ENCODE peak calls at places on chromosomes 4 and X, in ten cellular contexts. J is right atrium auricular region, H is aorta, G is GM23248, R is GM23338, U is ovary, A is SK-N-SH, X is sigmoid colon, W is heart right ventricle, V is neural progenitor cell. Q is an unnamed sample. For H3K27me3, the result is how much of the 10 kb centered on the place peaks cover.

GRCh38 chr4:136562842-136563241 is 969.5 kb downstream of the PCDH18 start:
- DNase-seq in J (no peak), H (no peak), G (peak), R (peak), U (no peak), A (no peak), X (no peak), W (no peak), V (no peak), Q (no peak)

GRCh38 chrX:11557120-11557519 is 108.6 kb downstream of the ARHGAP6 start:
- DNase-seq in J (no peak), H (no peak), G (peak), R (no peak), U (no peak), A (no peak), X (no peak), W (no peak), V (no peak), Q (no peak)

GRCh38 chr4:89123418-89123817 is 12.1 kb downstream of the TIGD2 start:
- DNase-seq in J (no peak), H (no peak), G (no peak), R (peak), U (no peak), A (no peak), X (no peak), W (no peak), V (no peak), Q (no peak)

GRCh38 chr4:48467891-48468290 is 15.3 kb upstream of the SLC10A4 start:
- DNase-seq in J (no peak), H (no peak), G (no peak), R (no peak), U (no peak), A (no peak), X (no peak), W (no peak), V (no peak), Q (no peak)

GRCh38 chrX:30618160-30618765 is 35.0 kb upstream of the GK start:
- DNase-seq in J (no peak), H (no peak), G (peak), R (peak), U (no peak), A (no peak), X (no peak), W (no peak), V (no peak), Q (peak)

GRCh38 chr4:60790608-60791007 is 409.5 kb upstream of the ADGRL3 start:
- DNase-seq in J (no peak), H (no peak), G (no peak), R (peak), U (no peak), A (no peak), X (no peak), W (no peak), V (no peak), Q (no peak)

GRCh38 chr4:173237152-173237551 is 68.5 kb downstream of the GALNT7 start:
- DNase-seq in J (no peak), H (no peak), G (no peak), R (no peak), U (no peak), A (peak), X (no peak), W (no peak), V (no peak), Q (no peak)

GRCh38 chrX:17082831-17083230 is 136.4 kb downstream of the REPS2 start:
- DNase-seq in J (no peak), H (no peak), G (peak), R (peak), U (no peak), A (peak), X (no peak), W (no peak), V (peak), Q (no peak)

GRCh38 chr4:133095591-133095990 is 53.5 kb upstream of the PCDH10 start:
- DNase-seq in J (no peak), H (no peak), G (no peak), R (no peak), U (no peak), A (no peak), X (no peak), W (no peak), V (no peak), Q (no peak)

GRCh38 chrX:111083101-111083500 is 12.9 kb upstream of the PAK3 start:
- DNase-seq in J (no peak), H (no peak), G (no peak), R (no peak), U (no peak), A (no peak), X (no peak), W (no peak), V (no peak), Q (no peak)

GRCh38 chr4:100494166-100494565 is 23.7 kb downstream of the EMCN start:
- DNase-seq in J (no peak), H (no peak), G (peak), R (no peak), U (no peak), A (no peak), X (no peak), W (no peak), V (no peak), Q (no peak)

GRCh38 chr4:54098375-54098774 is 1.6 kb upstream of the GSX2 start:
- DNase-seq in J (no peak), H (no peak), G (no peak), R (peak), U (no peak), A (no peak), X (no peak), W (no peak), V (peak), Q (no peak)

GRCh38 chrX:23434356-23434884 is 99.8 kb downstream of the PTCHD1 start:
- DNase-seq in J (peak), H (peak), G (peak), R (no peak), U (peak), A (no peak), X (peak), W (peak), V (peak), Q (no peak)

GRCh38 chr4:53576676-53577372 is 14.5 kb downstream of the LNX1 start:
- DNase-seq in J (no peak), H (no peak), G (peak), R (no peak), U (no peak), A (no peak), X (no peak), W (no peak), V (no peak), Q (no peak)

GRCh38 chr4:109754093-109754857 is 24.4 kb upstream of the PLA2G12A start:
- DNase-seq in J (no peak), H (no peak), G (no peak), R (no peak), U (no peak), A (no peak), X (no peak), W (no peak), V (no peak), Q (no peak)

GRCh38 chrX:48683411-48683982 is at the start of gene WAS:
- DNase-seq in J (no peak), H (peak), G (no peak), R (no peak), U (no peak), A (no peak), X (no peak), W (no peak), V (no peak), Q (no peak)

GRCh38 chrX:8453619-8454018 is 11.0 kb upstream of the VCX3B start:
- DNase-seq in J (no peak), H (no peak), G (no peak), R (no peak), U (no peak), A (no peak), X (no peak), W (no peak), V (no peak), Q (no peak)

GRCh38 chr4:109921384-109921808 is 8.7 kb downstream of the EGF start:
- DNase-seq in J (no peak), H (no peak), G (peak), R (peak), U (no peak), A (no peak), X (no peak), W (no peak), V (peak), Q (peak)

GRCh38 chr4:98838977-98839618 is 89.8 kb downstream of the EIF4E start:
- DNase-seq in J (no peak), H (no peak), G (peak), R (no peak), U (no peak), A (peak), X (no peak), W (peak), V (no peak), Q (no peak)

GRCh38 chr4:37450309-37450708 is 205.8 kb downstream of the NWD2 start:
- DNase-seq in J (no peak), H (no peak), G (no peak), R (no peak), U (no peak), A (no peak), X (no peak), W (no peak), V (no peak), Q (no peak)

GRCh38 chr4:37446016-37446415 is 201.5 kb downstream of the NWD2 start:
- DNase-seq in J (no peak), H (no peak), G (no peak), R (no peak), U (no peak), A (no peak), X (no peak), W (no peak), V (no peak), Q (no peak)

GRCh38 chr4:37445023-37445422 is 200.5 kb downstream of the NWD2 start:
- DNase-seq in J (no peak), H (no peak), G (no peak), R (no peak), U (no peak), A (no peak), X (no peak), W (no peak), V (no peak), Q (no peak)

GRCh38 chr4:37450911-37451310 is 206.4 kb downstream of the NWD2 start:
- DNase-seq in J (no peak), H (no peak), G (no peak), R (no peak), U (no peak), A (no peak), X (no peak), W (no peak), V (no peak), Q (no peak)

DNA sequence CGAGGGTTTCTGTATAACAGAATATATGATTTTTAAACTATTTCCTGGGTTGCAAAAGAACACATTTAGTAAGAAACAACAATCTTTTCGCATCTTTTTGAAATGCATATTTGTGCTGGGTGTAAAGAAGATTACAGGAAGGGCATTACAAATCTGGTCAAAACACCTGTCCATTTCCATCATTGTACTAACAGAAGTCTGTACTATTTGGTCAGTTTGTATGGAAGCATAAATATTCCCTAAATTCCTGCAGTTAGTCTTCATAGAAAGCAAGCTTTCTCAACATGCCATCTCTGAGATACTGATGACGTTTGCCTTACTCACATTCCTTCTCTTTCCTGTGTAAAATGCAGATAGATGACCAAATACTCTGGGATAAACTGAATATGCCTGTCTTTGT is 203.3 kb downstream of the NWD2 start:
- DNase-seq in J (no peak), H (no peak), G (peak), R (no peak), U (no peak), A (no peak), X (no peak), W (no peak), V (no peak), Q (no peak)
- H3K27me3 ChIP-seq in J (under half), H (under half), G (under half), R (under half), U (under half), A (under half), X (under half), W (under half), V (under half), Q (under half)

GRCh38 chrX:41629539-41629938 is 59.2 kb upstream of the GPR34 start:
- DNase-seq in J (no peak), H (no peak), G (no peak), R (no peak), U (no peak), A (no peak), X (no peak), W (no peak), V (no peak), Q (no peak)
- H3K27me3 ChIP-seq in J (under half), H (under half), G (under half), R (under half), U (under half), A (under half), X (under half), W (under half), V (under half), Q (under half)

DNA sequence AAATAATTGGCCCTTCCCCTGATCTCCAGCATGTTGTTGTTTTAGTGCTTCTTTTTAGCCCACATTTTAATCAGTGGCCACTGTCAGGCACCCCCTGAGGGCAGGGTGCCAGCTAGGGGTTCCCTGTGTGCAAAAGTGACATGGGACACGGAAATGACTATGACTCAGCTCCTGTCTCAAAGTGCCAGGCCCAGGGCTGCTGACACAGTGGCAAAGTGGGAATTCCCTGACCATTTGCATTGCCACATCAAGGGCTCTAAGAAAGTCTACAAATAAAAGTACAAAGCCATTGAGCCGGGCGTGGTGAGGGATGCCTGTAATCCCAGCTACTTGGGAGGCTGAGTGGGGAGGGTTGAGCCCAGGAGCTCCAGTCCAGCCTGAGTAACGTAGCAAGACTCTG is 24.8 kb downstream of the HMX1 start:
- DNase-seq in J (no peak), H (no peak), G (no peak), R (no peak), U (no peak), A (no peak), X (peak), W (no peak), V (no peak), Q (no peak)
- H3K27me3 ChIP-seq in J (under half), H (under half), G (under half), R (under half), U (under half), A (under half), X (under half), W (under half), V (half or more), Q (under half)

DNA sequence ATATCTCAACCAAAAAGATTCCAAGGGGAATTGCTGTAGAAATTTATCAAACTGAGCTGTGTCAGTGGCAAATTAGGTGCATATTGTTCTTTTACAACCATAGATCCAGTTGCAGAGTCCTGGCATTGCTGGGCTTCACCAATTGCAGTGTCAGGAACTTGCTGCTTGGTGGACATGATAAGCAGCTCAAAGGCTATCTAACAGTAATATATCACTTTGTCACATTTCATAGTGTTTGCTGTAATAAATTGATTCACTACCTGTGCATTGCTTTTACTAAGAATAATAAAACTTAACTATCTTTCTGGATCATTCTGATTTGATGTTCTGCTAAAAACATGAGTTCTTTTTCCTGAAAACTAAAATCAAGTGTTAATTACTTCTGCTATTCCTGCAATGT is 30.9 kb upstream of the ACE2 start:
- DNase-seq in J (no peak), H (no peak), G (no peak), R (no peak), U (no peak), A (no peak), X (no peak), W (no peak), V (no peak), Q (no peak)
- H3K27me3 ChIP-seq in J (under half), H (under half), G (under half), R (under half), U (under half), A (under half), X (under half), W (half or more), V (under half), Q (under half)

GRCh38 chrX:129347291-129347690 is 176.0 kb downstream of the SMARCA1 start:
- DNase-seq in J (no peak), H (no peak), G (no peak), R (peak), U (no peak), A (no peak), X (no peak), W (no peak), V (peak), Q (peak)

GRCh38 chrX:129346574-129346973 is 176.7 kb downstream of the SMARCA1 start:
- DNase-seq in J (no peak), H (no peak), G (no peak), R (no peak), U (no peak), A (no peak), X (no peak), W (no peak), V (no peak), Q (no peak)
- H3K27me3 ChIP-seq in J (under half), H (under half), G (under half), R (under half), U (under half), A (under half), X (under half), W (under half), V (under half), Q (under half)

DNA sequence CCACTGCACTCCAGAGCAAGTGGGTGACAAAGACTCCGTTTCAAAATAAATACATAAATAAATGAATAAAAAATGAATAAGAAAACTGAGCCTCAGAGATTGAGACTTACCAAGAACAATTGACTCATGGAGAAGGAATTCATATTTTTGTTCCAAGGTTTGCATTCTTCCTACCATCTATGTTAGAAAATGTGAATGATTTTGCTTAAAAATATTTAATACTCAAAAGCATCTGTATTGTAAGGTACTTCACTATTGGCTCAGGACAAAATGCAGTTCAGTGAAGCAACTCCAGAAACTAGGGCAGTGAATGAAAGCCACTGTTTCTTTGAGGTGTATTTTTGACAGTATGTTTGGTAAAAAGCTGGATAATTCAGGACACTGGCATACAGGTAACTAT is 54.1 kb downstream of the XAGE2 start:
- DNase-seq in J (no peak), H (no peak), G (peak), R (no peak), U (no peak), A (no peak), X (no peak), W (no peak), V (no peak), Q (no peak)
- H3K27me3 ChIP-seq in J (under half), H (under half), G (under half), R (under half), U (under half), A (under half), X (under half), W (half or more), V (under half), Q (under half)

GRCh38 chrX:153865321-153865580 is 20.7 kb downstream of the L1CAM start:
- DNase-seq in J (no peak), H (no peak), G (no peak), R (no peak), U (no peak), A (no peak), X (no peak), W (no peak), V (no peak), Q (no peak)

GRCh38 chrX:153867671-153868070 is 18.3 kb downstream of the L1CAM start:
- DNase-seq in J (no peak), H (no peak), G (no peak), R (no peak), U (no peak), A (no peak), X (no peak), W (no peak), V (no peak), Q (no peak)

GRCh38 chrX:153865685-153866084 is 20.3 kb downstream of the L1CAM start:
- DNase-seq in J (no peak), H (no peak), G (no peak), R (no peak), U (no peak), A (no peak), X (no peak), W (no peak), V (no peak), Q (no peak)

GRCh38 chrX:153867139-153867538 is 18.8 kb downstream of the L1CAM start:
- DNase-seq in J (no peak), H (no peak), G (no peak), R (no peak), U (no peak), A (no peak), X (no peak), W (no peak), V (no peak), Q (no peak)

GRCh38 chrX:153866302-153867019 is 19.5 kb downstream of the L1CAM start:
- DNase-seq in J (no peak), H (no peak), G (no peak), R (no peak), U (no peak), A (no peak), X (peak), W (no peak), V (no peak), Q (no peak)
- H3K27me3 ChIP-seq in J (under half), H (under half), G (under half), R (under half), U (under half), A (under half), X (under half), W (half or more), V (under half), Q (under half)